ENCODE peak calls at places on chromosomes 13 and 19, in ten cellular contexts. One of them, this sample, is unnamed.

GRCh38 chr13:53206455-53206854 is 177.8 kb downstream of the OLFM4 start:
- DNase-seq in stomach: no peak
- DNase-seq in psoas muscle: no peak
- DNase-seq in ovary: no peak
- DNase-seq in GM12865: no peak
- DNase-seq in neural progenitor cell: no peak
- DNase-seq in WERI-Rb-1: no peak
- DNase-seq in astrocyte: no peak
- DNase-seq in fibroblast of lung: no peak
- DNase-seq in colonic mucosa: no peak
- DNase-seq in this sample: no peak

GRCh38 chr19:327291-328024 is 17.1 kb downstream of the MIER2 start:
- DNase-seq in colonic mucosa: no peak
- DNase-seq in ovary: no peak
- DNase-seq in WERI-Rb-1: no peak
- DNase-seq in psoas muscle: no peak
- DNase-seq in stomach: no peak
- DNase-seq in fibroblast of lung: no peak
- DNase-seq in neural progenitor cell: no peak
- DNase-seq in GM12865: no peak
- DNase-seq in astrocyte: no peak
- DNase-seq in this sample: no peak

GRCh38 chr19:34475026-34475974 is 6.3 kb upstream of the WTIP start:
- DNase-seq in colonic mucosa: no peak
- DNase-seq in neural progenitor cell: no peak
- DNase-seq in ovary: peak
- DNase-seq in fibroblast of lung: peak
- DNase-seq in WERI-Rb-1: no peak
- DNase-seq in astrocyte: peak
- DNase-seq in GM12865: no peak
- DNase-seq in stomach: no peak
- DNase-seq in psoas muscle: no peak
- DNase-seq in this sample: no peak

GRCh38 chr13:76586842-76587241 is 299.4 kb downstream of the KCTD12 start:
- DNase-seq in astrocyte: no peak
- DNase-seq in colonic mucosa: no peak
- DNase-seq in psoas muscle: no peak
- DNase-seq in ovary: no peak
- DNase-seq in WERI-Rb-1: no peak
- DNase-seq in stomach: no peak
- DNase-seq in neural progenitor cell: no peak
- DNase-seq in fibroblast of lung: no peak
- DNase-seq in GM12865: no peak
- DNase-seq in this sample: no peak

GRCh38 chr19:9917322-9917721 is 19.0 kb downstream of the OLFM2 start:
- DNase-seq in stomach: peak
- DNase-seq in colonic mucosa: peak
- DNase-seq in psoas muscle: no peak
- DNase-seq in astrocyte: no peak
- DNase-seq in neural progenitor cell: peak
- DNase-seq in GM12865: peak
- DNase-seq in WERI-Rb-1: peak
- DNase-seq in fibroblast of lung: peak
- DNase-seq in ovary: no peak
- DNase-seq in this sample: peak

GRCh38 chr19:27905074-27905473 is 1307.9 kb downstream of the UQCRFS1 start:
- DNase-seq in neural progenitor cell: no peak
- DNase-seq in colonic mucosa: no peak
- DNase-seq in GM12865: no peak
- DNase-seq in stomach: no peak
- DNase-seq in WERI-Rb-1: no peak
- DNase-seq in ovary: no peak
- DNase-seq in astrocyte: no peak
- DNase-seq in fibroblast of lung: no peak
- DNase-seq in psoas muscle: no peak
- DNase-seq in this sample: no peak

GRCh38 chr19:40640744-40641143 is 39.6 kb downstream of the LTBP4 start:
- DNase-seq in psoas muscle: no peak
- DNase-seq in astrocyte: peak
- DNase-seq in ovary: no peak
- DNase-seq in fibroblast of lung: no peak
- DNase-seq in GM12865: no peak
- DNase-seq in WERI-Rb-1: no peak
- DNase-seq in neural progenitor cell: no peak
- DNase-seq in stomach: no peak
- DNase-seq in colonic mucosa: no peak
- DNase-seq in this sample: no peak

GRCh38 chr19:35789195-35789977 is 14.0 kb downstream of the ARHGAP33 start:
- DNase-seq in WERI-Rb-1: no peak
- DNase-seq in ovary: no peak
- DNase-seq in colonic mucosa: no peak
- DNase-seq in neural progenitor cell: no peak
- DNase-seq in GM12865: no peak
- DNase-seq in astrocyte: no peak
- DNase-seq in stomach: no peak
- DNase-seq in psoas muscle: no peak
- DNase-seq in fibroblast of lung: no peak
- DNase-seq in this sample: no peak

GRCh38 chr19:38617764-38618589 is at the start of gene MAP4K1:
- DNase-seq in stomach: peak
- DNase-seq in psoas muscle: peak
- DNase-seq in fibroblast of lung: no peak
- DNase-seq in colonic mucosa: peak
- DNase-seq in neural progenitor cell: peak
- DNase-seq in ovary: peak
- DNase-seq in GM12865: peak
- DNase-seq in WERI-Rb-1: peak
- DNase-seq in astrocyte: no peak
- DNase-seq in this sample: no peak

GRCh38 chr13:31050486-31051400 is 111.0 kb downstream of the HSPH1 start:
- DNase-seq in neural progenitor cell: peak
- DNase-seq in stomach: no peak
- DNase-seq in colonic mucosa: no peak
- DNase-seq in GM12865: no peak
- DNase-seq in WERI-Rb-1: no peak
- DNase-seq in ovary: no peak
- DNase-seq in astrocyte: no peak
- DNase-seq in fibroblast of lung: no peak
- DNase-seq in psoas muscle: no peak
- DNase-seq in this sample: no peak

GRCh38 chr19:53917356-53917755 is 8.3 kb downstream of the CACNG7 start:
- DNase-seq in ovary: no peak
- DNase-seq in WERI-Rb-1: no peak
- DNase-seq in astrocyte: no peak
- DNase-seq in fibroblast of lung: no peak
- DNase-seq in stomach: no peak
- DNase-seq in neural progenitor cell: no peak
- DNase-seq in psoas muscle: no peak
- DNase-seq in colonic mucosa: no peak
- DNase-seq in GM12865: no peak
- DNase-seq in this sample: no peak

GRCh38 chr13:51201886-51202285 is 20.3 kb upstream of the FAM124A start:
- DNase-seq in psoas muscle: no peak
- DNase-seq in fibroblast of lung: no peak
- DNase-seq in stomach: no peak
- DNase-seq in WERI-Rb-1: no peak
- DNase-seq in astrocyte: no peak
- DNase-seq in GM12865: no peak
- DNase-seq in colonic mucosa: no peak
- DNase-seq in neural progenitor cell: no peak
- DNase-seq in ovary: no peak
- DNase-seq in this sample: no peak

GRCh38 chr19:9995999-9996398 is 14.3 kb downstream of the COL5A3 start:
- DNase-seq in fibroblast of lung: no peak
- DNase-seq in GM12865: no peak
- DNase-seq in astrocyte: no peak
- DNase-seq in ovary: no peak
- DNase-seq in WERI-Rb-1: no peak
- DNase-seq in neural progenitor cell: no peak
- DNase-seq in colonic mucosa: no peak
- DNase-seq in stomach: no peak
- DNase-seq in psoas muscle: no peak
- DNase-seq in this sample: no peak

GRCh38 chr19:46824887-46825730 is 25.5 kb downstream of the AP2S1 start:
- DNase-seq in fibroblast of lung: peak
- DNase-seq in neural progenitor cell: no peak
- DNase-seq in WERI-Rb-1: no peak
- DNase-seq in astrocyte: no peak
- DNase-seq in stomach: no peak
- DNase-seq in colonic mucosa: no peak
- DNase-seq in psoas muscle: no peak
- DNase-seq in ovary: no peak
- DNase-seq in GM12865: peak
- DNase-seq in this sample: no peak

GRCh38 chr19:4830768-4831265 is 695 bp downstream of the TICAM1 start:
- DNase-seq in neural progenitor cell: no peak
- DNase-seq in fibroblast of lung: no peak
- DNase-seq in astrocyte: no peak
- DNase-seq in WERI-Rb-1: no peak
- DNase-seq in stomach: no peak
- DNase-seq in ovary: no peak
- DNase-seq in colonic mucosa: peak
- DNase-seq in GM12865: no peak
- DNase-seq in psoas muscle: no peak
- DNase-seq in this sample: no peak

GRCh38 chr19:4831351-4832340 is at the start of gene TICAM1:
- DNase-seq in GM12865: peak
- DNase-seq in fibroblast of lung: peak
- DNase-seq in stomach: peak
- DNase-seq in colonic mucosa: peak
- DNase-seq in astrocyte: peak
- DNase-seq in psoas muscle: peak
- DNase-seq in ovary: peak
- DNase-seq in WERI-Rb-1: peak
- DNase-seq in neural progenitor cell: no peak
- DNase-seq in this sample: no peak

GRCh38 chr19:4832776-4833175 is 1.3 kb upstream of the TICAM1 start:
- DNase-seq in stomach: no peak
- DNase-seq in WERI-Rb-1: no peak
- DNase-seq in fibroblast of lung: no peak
- DNase-seq in colonic mucosa: no peak
- DNase-seq in GM12865: no peak
- DNase-seq in ovary: no peak
- DNase-seq in neural progenitor cell: no peak
- DNase-seq in astrocyte: no peak
- DNase-seq in psoas muscle: no peak
- DNase-seq in this sample: no peak

GRCh38 chr19:4830332-4830731 is 1.2 kb downstream of the TICAM1 start:
- DNase-seq in GM12865: no peak
- DNase-seq in astrocyte: no peak
- DNase-seq in WERI-Rb-1: no peak
- DNase-seq in neural progenitor cell: no peak
- DNase-seq in fibroblast of lung: no peak
- DNase-seq in ovary: no peak
- DNase-seq in colonic mucosa: no peak
- DNase-seq in psoas muscle: no peak
- DNase-seq in stomach: no peak
- DNase-seq in this sample: no peak

GRCh38 chr19:4829001-4829712 is 2.4 kb downstream of the TICAM1 start:
- DNase-seq in colonic mucosa: peak
- DNase-seq in WERI-Rb-1: no peak
- DNase-seq in psoas muscle: no peak
- DNase-seq in fibroblast of lung: no peak
- DNase-seq in GM12865: peak
- DNase-seq in astrocyte: no peak
- DNase-seq in neural progenitor cell: no peak
- DNase-seq in stomach: peak
- DNase-seq in ovary: no peak
- DNase-seq in this sample: no peak
- TF ChIP-seq CTCF in colonic mucosa: no peak
- TF ChIP-seq CTCF in WERI-Rb-1: no peak
- TF ChIP-seq CTCF in psoas muscle: no peak
- TF ChIP-seq CTCF in fibroblast of lung: no peak
- TF ChIP-seq CTCF in GM12865: peak
- TF ChIP-seq CTCF in astrocyte: no peak
- TF ChIP-seq CTCF in neural progenitor cell: no peak
- TF ChIP-seq CTCF in stomach: no peak
- TF ChIP-seq CTCF in ovary: no peak
- TF ChIP-seq CTCF in this sample: no peak

DNA sequence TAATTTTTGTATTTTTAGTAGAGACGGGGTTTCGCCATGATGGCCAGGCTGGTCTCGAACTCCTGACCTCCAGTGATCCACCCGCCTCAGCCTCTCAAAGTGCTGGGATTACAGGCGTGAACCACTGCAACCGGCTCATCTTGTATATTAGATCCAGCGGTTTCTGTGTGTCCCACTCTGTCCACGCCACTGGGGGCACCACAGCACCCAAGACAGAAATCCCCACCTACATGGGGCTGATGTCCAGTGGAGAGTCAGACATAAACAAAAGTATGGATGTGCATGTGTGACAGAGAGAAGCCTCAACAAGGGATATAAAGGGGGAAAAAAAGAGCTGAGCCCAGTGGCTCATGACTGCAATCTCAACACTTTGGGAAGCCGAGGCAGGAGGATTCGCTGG is 65.8 kb upstream of the ADGRE5 start:
- DNase-seq in astrocyte: no peak
- DNase-seq in colonic mucosa: no peak
- DNase-seq in psoas muscle: no peak
- DNase-seq in fibroblast of lung: no peak
- DNase-seq in WERI-Rb-1: no peak
- DNase-seq in ovary: no peak
- DNase-seq in neural progenitor cell: no peak
- DNase-seq in GM12865: no peak
- DNase-seq in stomach: no peak
- DNase-seq in this sample: no peak
- TF ChIP-seq CTCF in astrocyte: peak
- TF ChIP-seq CTCF in colonic mucosa: no peak
- TF ChIP-seq CTCF in psoas muscle: no peak
- TF ChIP-seq CTCF in fibroblast of lung: no peak
- TF ChIP-seq CTCF in WERI-Rb-1: peak
- TF ChIP-seq CTCF in ovary: no peak
- TF ChIP-seq CTCF in neural progenitor cell: no peak
- TF ChIP-seq CTCF in GM12865: no peak
- TF ChIP-seq CTCF in stomach: no peak
- TF ChIP-seq CTCF in this sample: no peak

GRCh38 chr13:105144020-105144419 is 1391.4 kb downstream of the EFNB2 start:
- DNase-seq in GM12865: no peak
- DNase-seq in neural progenitor cell: no peak
- DNase-seq in colonic mucosa: no peak
- DNase-seq in psoas muscle: no peak
- DNase-seq in stomach: no peak
- DNase-seq in ovary: no peak
- DNase-seq in astrocyte: no peak
- DNase-seq in WERI-Rb-1: peak
- DNase-seq in fibroblast of lung: no peak
- DNase-seq in this sample: no peak
- TF ChIP-seq CTCF in GM12865: no peak
- TF ChIP-seq CTCF in neural progenitor cell: no peak
- TF ChIP-seq CTCF in colonic mucosa: no peak
- TF ChIP-seq CTCF in psoas muscle: no peak
- TF ChIP-seq CTCF in stomach: no peak
- TF ChIP-seq CTCF in ovary: no peak
- TF ChIP-seq CTCF in astrocyte: no peak
- TF ChIP-seq CTCF in WERI-Rb-1: peak
- TF ChIP-seq CTCF in fibroblast of lung: no peak
- TF ChIP-seq CTCF in this sample: no peak

DNA sequence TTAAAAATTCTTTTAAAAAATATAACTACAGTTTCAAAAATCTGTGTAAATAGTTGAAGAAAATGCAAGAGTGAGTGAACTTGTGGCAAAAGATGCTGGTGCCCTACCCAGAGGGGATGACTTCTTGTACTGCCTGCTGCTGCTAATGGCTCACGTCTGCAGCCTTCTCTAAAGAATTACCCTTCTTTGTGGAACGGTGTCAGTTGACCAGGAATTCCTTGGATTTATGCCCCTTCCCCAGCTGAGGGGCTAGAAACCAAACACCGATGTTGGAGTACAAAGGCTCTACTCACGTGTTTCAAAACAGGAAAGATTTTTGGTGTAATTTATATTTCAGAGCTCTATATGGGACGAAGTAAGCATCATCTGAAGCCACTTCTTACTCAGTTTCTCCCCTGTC is 1582.8 kb downstream of the OLFM4 start:
- DNase-seq in psoas muscle: no peak
- DNase-seq in ovary: no peak
- DNase-seq in GM12865: no peak
- DNase-seq in colonic mucosa: no peak
- DNase-seq in fibroblast of lung: no peak
- DNase-seq in WERI-Rb-1: no peak
- DNase-seq in astrocyte: no peak
- DNase-seq in stomach: no peak
- DNase-seq in neural progenitor cell: peak
- DNase-seq in this sample: no peak
- TF ChIP-seq CTCF in psoas muscle: no peak
- TF ChIP-seq CTCF in ovary: no peak
- TF ChIP-seq CTCF in GM12865: no peak
- TF ChIP-seq CTCF in colonic mucosa: no peak
- TF ChIP-seq CTCF in fibroblast of lung: no peak
- TF ChIP-seq CTCF in WERI-Rb-1: no peak
- TF ChIP-seq CTCF in astrocyte: no peak
- TF ChIP-seq CTCF in stomach: no peak
- TF ChIP-seq CTCF in neural progenitor cell: no peak
- TF ChIP-seq CTCF in this sample: no peak